ENCODE peak calls at places on chromosomes 1 and 21, in nine cellular contexts. One of them, this sample, is unnamed.

GRCh38 chr21:45438391-45439145 is 33.6 kb downstream of the COL18A1 start:
- DNase-seq in MM.1S: no peak
- DNase-seq in OCI-LY7: no peak
- DNase-seq in hepatocyte: no peak
- DNase-seq in neural progenitor cell: no peak
- DNase-seq in PC-3: no peak
- DNase-seq in HCT116: no peak
- DNase-seq in GM23338: no peak
- DNase-seq in SK-N-SH: no peak
- DNase-seq in this sample: no peak

GRCh38 chr1:31765041-31765467 is 914 bp upstream of the ADGRB2 start:
- DNase-seq in MM.1S: peak; percentile 11
- DNase-seq in OCI-LY7: peak; percentile 69
- DNase-seq in hepatocyte: no peak
- DNase-seq in neural progenitor cell: peak; percentile 68
- DNase-seq in PC-3: peak; percentile 31
- DNase-seq in HCT116: no peak
- DNase-seq in GM23338: peak; percentile 69
- DNase-seq in SK-N-SH: peak; percentile 79
- DNase-seq in this sample: peak; percentile 38

GRCh38 chr1:36475910-36476604 is 6.7 kb downstream of the CSF3R start:
- DNase-seq in MM.1S: no peak
- DNase-seq in OCI-LY7: no peak
- DNase-seq in hepatocyte: no peak
- DNase-seq in neural progenitor cell: no peak
- DNase-seq in PC-3: no peak
- DNase-seq in HCT116: no peak
- DNase-seq in GM23338: no peak
- DNase-seq in SK-N-SH: peak; percentile 62
- DNase-seq in this sample: no peak

GRCh38 chr1:77796695-77797405 is 17.4 kb downstream of the MIGA1 start:
- DNase-seq in MM.1S: no peak
- DNase-seq in OCI-LY7: no peak
- DNase-seq in hepatocyte: no peak
- DNase-seq in neural progenitor cell: peak; percentile 4
- DNase-seq in PC-3: no peak
- DNase-seq in HCT116: no peak
- DNase-seq in GM23338: no peak
- DNase-seq in SK-N-SH: no peak
- DNase-seq in this sample: no peak

GRCh38 chr21:31446206-31446900 is 102.3 kb upstream of the TIAM1 start:
- DNase-seq in MM.1S: peak; percentile 73
- DNase-seq in OCI-LY7: no peak
- DNase-seq in hepatocyte: no peak
- DNase-seq in neural progenitor cell: no peak
- DNase-seq in PC-3: no peak
- DNase-seq in HCT116: no peak
- DNase-seq in GM23338: no peak
- DNase-seq in SK-N-SH: no peak
- DNase-seq in this sample: no peak

GRCh38 chr1:206467915-206468314 is 2.4 kb upstream of the IKBKE start:
- DNase-seq in MM.1S: no peak
- DNase-seq in OCI-LY7: peak; percentile 78
- DNase-seq in hepatocyte: no peak
- DNase-seq in neural progenitor cell: no peak
- DNase-seq in PC-3: no peak
- DNase-seq in HCT116: no peak
- DNase-seq in GM23338: no peak
- DNase-seq in SK-N-SH: no peak
- DNase-seq in this sample: no peak

GRCh38 chr1:188432427-188432826 is 1603.7 kb downstream of the PLA2G4A start:
- DNase-seq in MM.1S: no peak
- DNase-seq in OCI-LY7: no peak
- DNase-seq in hepatocyte: no peak
- DNase-seq in neural progenitor cell: no peak
- DNase-seq in PC-3: no peak
- DNase-seq in HCT116: no peak
- DNase-seq in GM23338: no peak
- DNase-seq in SK-N-SH: no peak
- DNase-seq in this sample: no peak

GRCh38 chr1:109201123-109201703 is 12.5 kb upstream of the SARS1 start:
- DNase-seq in MM.1S: no peak
- DNase-seq in OCI-LY7: peak; percentile 70
- DNase-seq in hepatocyte: peak; percentile 78
- DNase-seq in neural progenitor cell: peak; percentile 84
- DNase-seq in PC-3: peak; percentile 87
- DNase-seq in HCT116: no peak
- DNase-seq in GM23338: peak; percentile 90
- DNase-seq in SK-N-SH: peak; percentile 56
- DNase-seq in this sample: peak; percentile 98

GRCh38 chr1:19606817-19607706 is 37.0 kb upstream of the NBL1 start:
- DNase-seq in MM.1S: no peak
- DNase-seq in OCI-LY7: no peak
- DNase-seq in hepatocyte: no peak
- DNase-seq in neural progenitor cell: no peak
- DNase-seq in PC-3: no peak
- DNase-seq in HCT116: no peak
- DNase-seq in GM23338: no peak
- DNase-seq in SK-N-SH: no peak
- DNase-seq in this sample: peak; percentile 12

GRCh38 chr1:151009206-151009587 is 948 bp downstream of the PRUNE1 start:
- DNase-seq in MM.1S: no peak
- DNase-seq in OCI-LY7: no peak
- DNase-seq in hepatocyte: no peak
- DNase-seq in neural progenitor cell: no peak
- DNase-seq in PC-3: no peak
- DNase-seq in HCT116: no peak
- DNase-seq in GM23338: no peak
- DNase-seq in SK-N-SH: no peak
- DNase-seq in this sample: peak; percentile 62

GRCh38 chr21:32813265-32813903 is 41.8 kb upstream of the PAXBP1 start:
- DNase-seq in MM.1S: no peak
- DNase-seq in OCI-LY7: peak; percentile 13
- DNase-seq in hepatocyte: peak; percentile 48
- DNase-seq in neural progenitor cell: peak; percentile 26
- DNase-seq in PC-3: no peak
- DNase-seq in HCT116: no peak
- DNase-seq in GM23338: peak; percentile 46
- DNase-seq in SK-N-SH: no peak
- DNase-seq in this sample: no peak

GRCh38 chr1:187236676-187237075 is 407.9 kb downstream of the PLA2G4A start:
- DNase-seq in MM.1S: no peak
- DNase-seq in OCI-LY7: no peak
- DNase-seq in hepatocyte: no peak
- DNase-seq in neural progenitor cell: no peak
- DNase-seq in PC-3: no peak
- DNase-seq in HCT116: no peak
- DNase-seq in GM23338: no peak
- DNase-seq in SK-N-SH: no peak
- DNase-seq in this sample: no peak

GRCh38 chr1:202144510-202145324 is at the start of gene ARL8A:
- DNase-seq in MM.1S: peak; percentile 67
- DNase-seq in OCI-LY7: peak; percentile 73
- DNase-seq in hepatocyte: peak; percentile 84
- DNase-seq in neural progenitor cell: peak; percentile 87
- DNase-seq in PC-3: peak; percentile 49
- DNase-seq in HCT116: no peak
- DNase-seq in GM23338: peak; percentile 75
- DNase-seq in SK-N-SH: peak; percentile 93
- DNase-seq in this sample: peak; percentile 80

GRCh38 chr1:5757177-5757820 is 234.9 kb downstream of the NPHP4 start:
- DNase-seq in MM.1S: no peak
- DNase-seq in OCI-LY7: no peak
- DNase-seq in hepatocyte: no peak
- DNase-seq in neural progenitor cell: no peak
- DNase-seq in PC-3: no peak
- DNase-seq in HCT116: no peak
- DNase-seq in GM23338: no peak
- DNase-seq in SK-N-SH: no peak
- DNase-seq in this sample: no peak

GRCh38 chr1:234845097-234845660 is 235.2 kb upstream of the IRF2BP2 start:
- DNase-seq in MM.1S: peak; percentile 91
- DNase-seq in OCI-LY7: no peak
- DNase-seq in hepatocyte: no peak
- DNase-seq in neural progenitor cell: no peak
- DNase-seq in PC-3: peak; percentile 11
- DNase-seq in HCT116: no peak
- DNase-seq in GM23338: no peak
- DNase-seq in SK-N-SH: no peak
- DNase-seq in this sample: no peak

GRCh38 chr1:156533568-156534220 is 33.1 kb upstream of the MEF2D start:
- DNase-seq in MM.1S: no peak
- DNase-seq in OCI-LY7: no peak
- DNase-seq in hepatocyte: no peak
- DNase-seq in neural progenitor cell: no peak
- DNase-seq in PC-3: no peak
- DNase-seq in HCT116: no peak
- DNase-seq in GM23338: no peak
- DNase-seq in SK-N-SH: no peak
- DNase-seq in this sample: no peak

GRCh38 chr1:95366498-95366897 is 132.5 kb downstream of the RWDD3 start:
- DNase-seq in MM.1S: no peak
- DNase-seq in OCI-LY7: no peak
- DNase-seq in hepatocyte: no peak
- DNase-seq in neural progenitor cell: no peak
- DNase-seq in PC-3: no peak
- DNase-seq in HCT116: no peak
- DNase-seq in GM23338: no peak
- DNase-seq in SK-N-SH: no peak
- DNase-seq in this sample: no peak

GRCh38 chr1:169486281-169486904 is 649 bp upstream of the SLC19A2 start:
- DNase-seq in MM.1S: no peak
- DNase-seq in OCI-LY7: no peak
- DNase-seq in hepatocyte: peak; percentile 49
- DNase-seq in neural progenitor cell: no peak
- DNase-seq in PC-3: peak; percentile 42
- DNase-seq in HCT116: no peak
- DNase-seq in GM23338: no peak
- DNase-seq in SK-N-SH: no peak
- DNase-seq in this sample: peak; percentile 81
- H3K27ac ChIP-seq in MM.1S: peak overlapping the region; percentile 63
- H3K27ac ChIP-seq in OCI-LY7: no peak overlapping the region
- H3K27ac ChIP-seq in hepatocyte: peak overlapping the region; percentile 96
- H3K27ac ChIP-seq in neural progenitor cell: peak overlapping the region; percentile 74
- H3K27ac ChIP-seq in PC-3: peak overlapping the region; percentile 76
- H3K27ac ChIP-seq in HCT116: peak overlapping the region; percentile 46
- H3K27ac ChIP-seq in GM23338: peak overlapping the region; percentile 94
- H3K27ac ChIP-seq in SK-N-SH: peak overlapping the region; percentile 92
- H3K27ac ChIP-seq in this sample: peak overlapping the region; percentile 98

DNA sequence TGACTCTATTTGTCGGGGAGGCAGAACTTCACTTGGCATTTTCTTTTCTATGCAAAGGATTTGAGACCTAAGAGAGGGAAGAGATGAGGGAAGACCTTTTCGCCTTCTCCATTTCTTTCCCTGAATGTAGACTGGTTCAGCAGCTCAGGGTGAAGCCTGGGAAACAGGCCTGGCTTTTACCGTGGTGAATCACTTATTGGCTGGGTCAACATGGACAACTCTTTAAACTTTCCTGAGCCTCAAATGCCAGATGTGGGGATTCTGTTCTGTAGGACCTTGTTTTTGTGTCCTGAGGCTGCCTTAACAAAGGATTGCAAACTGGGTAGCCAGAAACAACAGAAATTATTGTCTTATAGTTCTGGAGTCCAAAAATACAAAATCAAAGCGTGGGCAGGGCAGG is 455.8 kb upstream of the VAMP3 start:
- DNase-seq in MM.1S: no peak
- DNase-seq in OCI-LY7: no peak
- DNase-seq in hepatocyte: no peak
- DNase-seq in neural progenitor cell: no peak
- DNase-seq in PC-3: no peak
- DNase-seq in HCT116: no peak
- DNase-seq in GM23338: no peak
- DNase-seq in SK-N-SH: no peak
- DNase-seq in this sample: peak; percentile 62
- TF ChIP-seq EZH2phosphoT487 in MM.1S: no peak
- TF ChIP-seq EZH2phosphoT487 in OCI-LY7: no peak
- TF ChIP-seq EZH2phosphoT487 in hepatocyte: no peak
- TF ChIP-seq EZH2phosphoT487 in neural progenitor cell: no peak
- TF ChIP-seq EZH2phosphoT487 in PC-3: no peak
- TF ChIP-seq EZH2phosphoT487 in HCT116: no peak
- TF ChIP-seq EZH2phosphoT487 in GM23338: no peak
- TF ChIP-seq EZH2phosphoT487 in SK-N-SH: no peak
- TF ChIP-seq EZH2phosphoT487 in this sample: no peak

DNA sequence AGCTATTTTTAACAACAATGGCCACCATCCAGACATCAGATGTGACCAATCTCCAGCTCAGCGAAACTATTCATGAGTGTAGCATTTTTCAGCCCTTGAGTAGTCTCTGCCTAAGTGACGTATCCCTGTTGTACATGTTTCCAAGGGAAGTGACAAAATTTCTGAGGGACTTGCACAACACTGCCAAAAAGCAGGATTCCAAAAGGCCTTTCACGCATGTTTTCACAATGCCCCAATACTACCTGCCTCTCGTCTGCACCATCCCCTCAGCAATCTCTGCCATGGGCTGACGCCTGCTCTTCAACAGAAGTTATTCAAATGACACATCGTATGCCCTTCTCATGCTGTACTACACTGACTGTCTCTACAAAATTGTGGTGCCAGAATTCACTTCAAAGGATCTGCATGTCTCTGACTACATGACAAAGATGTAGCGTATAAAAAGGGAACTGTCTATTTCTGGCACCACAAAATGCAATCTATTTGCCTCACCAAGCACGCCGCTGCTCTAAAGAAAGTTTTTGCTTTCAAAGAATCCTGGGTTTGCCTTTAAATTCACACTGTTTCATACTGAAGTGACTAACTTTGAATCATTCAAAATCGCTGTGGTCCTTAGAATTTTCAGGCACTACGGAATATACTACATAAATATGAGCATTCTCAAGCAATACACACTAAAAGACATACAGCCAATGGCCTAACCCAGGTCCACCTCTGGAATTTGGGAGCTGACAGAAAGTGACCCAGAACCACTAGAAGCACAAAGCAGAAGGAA is 32.9 kb downstream of the JAK1 start:
- DNase-seq in MM.1S: no peak
- DNase-seq in OCI-LY7: peak; percentile 66
- DNase-seq in hepatocyte: no peak
- DNase-seq in neural progenitor cell: no peak
- DNase-seq in PC-3: peak; percentile 64
- DNase-seq in HCT116: no peak
- DNase-seq in GM23338: no peak
- DNase-seq in SK-N-SH: no peak
- DNase-seq in this sample: peak; percentile 99
- H3K4me1 ChIP-seq in MM.1S: no peaks in the 10 kb centered on the region
- H3K4me1 ChIP-seq in OCI-LY7: peaks cover 28% of the 10 kb centered on the region
- H3K4me1 ChIP-seq in hepatocyte: peaks cover 4% of the 10 kb centered on the region
- H3K4me1 ChIP-seq in neural progenitor cell: peaks cover under 1% of the 10 kb centered on the region
- H3K4me1 ChIP-seq in PC-3: peaks cover 21% of the 10 kb centered on the region
- H3K4me1 ChIP-seq in HCT116: peaks cover 10% of the 10 kb centered on the region
- H3K4me1 ChIP-seq in GM23338: peaks cover 11% of the 10 kb centered on the region
- H3K4me1 ChIP-seq in SK-N-SH: peaks cover 33% of the 10 kb centered on the region
- H3K4me1 ChIP-seq in this sample: peaks cover 26% of the 10 kb centered on the region

GRCh38 chr1:212607924-212608208 is 695 bp upstream of the ATF3 start:
- DNase-seq in MM.1S: no peak
- DNase-seq in OCI-LY7: no peak
- DNase-seq in hepatocyte: no peak
- DNase-seq in neural progenitor cell: no peak
- DNase-seq in PC-3: no peak
- DNase-seq in HCT116: no peak
- DNase-seq in GM23338: no peak
- DNase-seq in SK-N-SH: no peak
- DNase-seq in this sample: peak; percentile 49
- H3K27ac ChIP-seq in MM.1S: peak overlapping the region; percentile 96
- H3K27ac ChIP-seq in OCI-LY7: no peak overlapping the region
- H3K27ac ChIP-seq in hepatocyte: peak overlapping the region; percentile 96
- H3K27ac ChIP-seq in neural progenitor cell: no peak overlapping the region
- H3K27ac ChIP-seq in PC-3: peak overlapping the region; percentile 56
- H3K27ac ChIP-seq in HCT116: peak overlapping the region; percentile 68
- H3K27ac ChIP-seq in GM23338: peak overlapping the region; percentile 65
- H3K27ac ChIP-seq in SK-N-SH: peak overlapping the region; percentile 78
- H3K27ac ChIP-seq in this sample: no peak overlapping the region